ENCODE peak calls at places on chromosome 18, in six cellular contexts. S, U, O, V, W and X are unnamed samples.

GRCh38 chr18:33022370-33022769 is 249.5 kb upstream of the KLHL14 start:
- DNase-seq in W (no peak), O (no peak), U (no peak), V (peak), S (no peak), X (no peak)

GRCh38 chr18:48724455-48724854 is 185.6 kb downstream of the CTIF start:
- DNase-seq in O (no peak), W (no peak), S (no peak), U (no peak), V (no peak), X (no peak)

GRCh38 chr18:49495074-49495473 is 8.0 kb upstream of the C18orf32 start:
- DNase-seq in V (no peak), W (no peak), O (no peak), U (no peak), S (no peak), X (no peak)

GRCh38 chr18:2547477-2548087 is 23.7 kb downstream of the METTL4 start:
- DNase-seq in U (peak), S (peak), W (peak), V (peak), O (no peak), X (no peak)

GRCh38 chr18:50115095-50115494 is 79.9 kb downstream of the MYO5B start:
- DNase-seq in S (no peak), V (no peak), W (no peak), U (no peak), O (no peak), X (no peak)

GRCh38 chr18:26008619-26009018 is 81.8 kb downstream of the SS18 start:
- DNase-seq in O (no peak), V (no peak), U (no peak), S (no peak), W (no peak), X (no peak)

GRCh38 chr18:25233582-25234362 is 118.2 kb downstream of the ZNF521 start:
- DNase-seq in O (no peak), W (no peak), U (peak), V (no peak), S (no peak), X (no peak)

GRCh38 chr18:21110667-21111350 is 804 bp downstream of the ROCK1 start:
- DNase-seq in V (peak), W (peak), O (peak), U (no peak), S (peak), X (peak)

GRCh38 chr18:54209471-54210180 is 14.8 kb downstream of the MBD2 start:
- DNase-seq in U (no peak), V (no peak), S (no peak), O (no peak), W (no peak), X (no peak)

GRCh38 chr18:32613821-32614220 is 143.1 kb upstream of the GAREM1 start:
- DNase-seq in W (no peak), O (no peak), U (no peak), V (no peak), S (no peak), X (no peak)

GRCh38 chr18:7758764-7759163 is 191.6 kb downstream of the PTPRM start:
- DNase-seq in O (no peak), W (no peak), U (no peak), V (no peak), S (no peak), X (no peak)

GRCh38 chr18:28459587-28459986 is 282.7 kb upstream of the CDH2 start:
- DNase-seq in V (no peak), S (peak), O (no peak), U (no peak), W (no peak), X (no peak)

GRCh38 chr18:55838841-55839240 is 250.8 kb upstream of the TCF4 start:
- DNase-seq in U (no peak), O (no peak), W (no peak), V (no peak), S (no peak), X (no peak)

GRCh38 chr18:27787543-27787942 is 389.4 kb downstream of the CDH2 start:
- DNase-seq in V (no peak), O (no peak), U (no peak), S (no peak), W (no peak), X (no peak)

DNA sequence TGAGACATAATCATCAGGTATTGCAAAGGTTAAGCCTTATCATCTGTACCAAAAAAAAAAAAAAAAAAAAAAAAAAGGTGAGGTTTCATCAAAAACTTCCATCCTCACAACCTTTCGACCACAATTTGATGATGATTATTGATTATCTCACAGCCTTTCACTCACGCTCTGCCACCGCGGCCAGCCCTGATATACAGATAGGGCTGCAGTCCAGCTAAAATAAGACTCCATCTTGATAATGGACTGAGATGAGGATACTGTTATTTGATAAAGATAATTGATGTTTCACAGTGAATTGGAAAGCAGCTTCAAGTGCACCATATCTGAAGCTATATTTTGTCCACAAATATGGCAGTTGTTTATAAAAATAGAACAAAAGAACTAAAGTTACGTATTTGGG is 159.7 kb upstream of the BOD1L2 start:
- DNase-seq in O (no peak), W (no peak), V (no peak), U (no peak), S (no peak), X (no peak)
- H3K4me3 ChIP-seq in O (no peak), W (no peak), V (no peak), U (no peak), S (no peak), X (no peak)

DNA sequence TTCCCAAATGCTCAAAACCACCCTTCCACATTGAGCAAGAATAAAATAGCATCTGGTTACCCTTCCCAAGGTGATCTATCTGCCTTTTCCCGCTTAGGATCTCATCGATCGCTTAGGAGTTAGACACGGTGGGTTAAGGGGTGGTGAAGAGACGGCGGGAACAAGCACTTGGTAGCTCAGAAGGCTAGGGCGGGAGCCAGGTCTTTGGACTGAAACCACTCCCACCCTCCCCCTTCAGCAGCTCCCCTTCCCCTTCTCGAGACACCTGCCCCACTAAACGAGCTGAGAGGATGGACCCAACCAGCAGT is 513 bp downstream of the THOC1 start:
- DNase-seq in S (peak), W (no peak), V (no peak), U (no peak), O (no peak), X (no peak)
- H3K27ac ChIP-seq in S (peak), W (peak), V (peak), U (peak), O (no peak), X (no peak)

GRCh38 chr18:31041346-31042067 is 1.0 kb downstream of the DSC3 start:
- DNase-seq in S (no peak), O (peak), U (peak), V (peak), W (peak), X (peak)
- H3K4me3 ChIP-seq in S (no peak), O (no peak), U (no peak), V (no peak), W (no peak), X (peak)

GRCh38 chr18:76149284-76149683 is 345.8 kb downstream of the ZNF516 start:
- DNase-seq in S (no peak), U (no peak), V (no peak), W (no peak), O (no peak), X (no peak)

GRCh38 chr18:76145968-76146367 is 349.1 kb downstream of the ZNF516 start:
- DNase-seq in S (no peak), V (no peak), W (no peak), O (no peak), U (no peak), X (no peak)

GRCh38 chr18:76145506-76145905 is 349.5 kb downstream of the ZNF516 start:
- DNase-seq in W (no peak), V (no peak), S (no peak), O (no peak), U (no peak), X (no peak)

GRCh38 chr18:76149728-76150127 is 345.3 kb downstream of the ZNF516 start:
- DNase-seq in V (no peak), O (no peak), U (no peak), S (no peak), W (no peak), X (no peak)

DNA sequence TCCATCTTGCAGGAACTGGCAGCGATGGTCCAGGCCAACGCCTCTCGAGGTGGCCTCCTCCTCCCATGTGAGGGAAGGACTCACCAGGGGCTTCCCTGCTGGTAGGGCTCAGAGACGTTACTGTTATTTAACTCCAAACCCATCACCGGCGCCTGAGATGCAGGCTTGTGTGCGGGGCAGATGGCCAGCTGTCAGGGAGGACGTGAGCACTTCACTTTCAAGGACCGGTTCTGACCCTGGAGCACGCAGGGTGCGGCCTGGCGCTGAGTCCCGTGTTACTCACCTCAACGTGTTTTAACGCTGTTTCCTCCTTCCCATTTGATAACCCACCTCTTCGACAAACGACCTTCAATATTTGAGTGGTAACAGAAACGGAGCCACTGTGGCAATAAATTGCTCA is 350.2 kb downstream of the ZNF516 start:
- DNase-seq in S (no peak), O (no peak), U (no peak), W (no peak), V (no peak), X (no peak)
- H3K27ac ChIP-seq in S (no peak), O (no peak), U (no peak), W (no peak), V (no peak), X (no peak)